ENCODE peak calls at places on chromosomes 4 and X, in ten cellular contexts. U is brain pericyte; G is HAP-1; O is A549; P is H4; M is epithelial cell of esophagus; B is left cardiac atrium; Y is WERI-Rb-1; C is coronary artery; A is activated naive CD4-positive, alpha-beta T cell. T is an unnamed sample.
A peak's percentile ranks its signal among the peaks of the same experiment; 100 is the strongest.

GRCh38 chrX:16316336-16316735 is 149.1 kb downstream of the MAGEB17 start:
- DNase-seq in U (no peak), G (peak; percentile 83), O (no peak), P (no peak), M (no peak), B (no peak), Y (no peak), C (no peak), A (no peak), T (no peak)

GRCh38 chr4:8694226-8694625 is 101.7 kb downstream of the CPZ start:
- DNase-seq in U (no peak), G (no peak), O (no peak), P (no peak), M (no peak), B (no peak), Y (no peak), C (peak; percentile 47), A (no peak), T (no peak)

GRCh38 chrX:52271212-52271611 is 86.5 kb downstream of the MAGED4 start:
- DNase-seq in U (no peak), G (no peak), O (no peak), P (peak; percentile 28), M (peak; percentile 3), B (no peak), Y (peak; percentile 18), C (no peak), A (no peak), T (no peak)

GRCh38 chr4:169059294-169060201 is 49.5 kb upstream of the CBR4 start:
- DNase-seq in U (no peak), G (no peak), O (no peak), P (no peak), M (no peak), B (peak; percentile 81), Y (no peak), C (no peak), A (no peak), T (no peak)

GRCh38 chr4:38529189-38530115 is 134.5 kb upstream of the KLF3 start:
- DNase-seq in U (no peak), G (no peak), O (no peak), P (no peak), M (peak; percentile 43), B (peak; percentile 39), Y (no peak), C (no peak), A (peak; percentile 11), T (no peak)

GRCh38 chr4:46886711-46887110 is 22.3 kb downstream of the COX7B2 start:
- DNase-seq in U (no peak), G (peak; percentile 8), O (no peak), P (peak; percentile 31), M (peak; percentile 13), B (no peak), Y (no peak), C (no peak), A (no peak), T (no peak)

GRCh38 chr4:7647932-7648812 is 213.4 kb upstream of the PSAPL1 start:
- DNase-seq in U (no peak), G (no peak), O (no peak), P (peak; percentile 33), M (no peak), B (no peak), Y (no peak), C (no peak), A (no peak), T (peak; percentile 8)

GRCh38 chrX:119676949-119677653 is 15.9 kb downstream of the SEPTIN6 start:
- DNase-seq in U (no peak), G (no peak), O (no peak), P (no peak), M (no peak), B (no peak), Y (peak; percentile 12), C (no peak), A (no peak), T (no peak)

GRCh38 chrX:43446752-43447151 is 209.3 kb upstream of the MAOA start:
- DNase-seq in U (no peak), G (no peak), O (no peak), P (no peak), M (no peak), B (no peak), Y (no peak), C (no peak), A (no peak), T (no peak)

GRCh38 chr4:114028071-114028470 is 48.6 kb upstream of the ARSJ start:
- DNase-seq in U (no peak), G (no peak), O (no peak), P (no peak), M (peak; percentile 80), B (no peak), Y (no peak), C (no peak), A (no peak), T (no peak)

GRCh38 chr4:25843340-25844097 is 19.3 kb downstream of the SEL1L3 start:
- DNase-seq in U (no peak), G (no peak), O (no peak), P (no peak), M (peak; percentile 40), B (peak; percentile 29), Y (no peak), C (peak; percentile 69), A (no peak), T (no peak)

GRCh38 chrX:143940119-143940518 is 56.2 kb downstream of the UBE2NL start:
- DNase-seq in U (no peak), G (no peak), O (no peak), P (no peak), M (no peak), B (no peak), Y (no peak), C (no peak), A (no peak), T (no peak)

GRCh38 chr4:78645853-78646757 is 94.5 kb downstream of the ANXA3 start:
- DNase-seq in U (no peak), G (no peak), O (peak; percentile 21), P (peak; percentile 88), M (peak; percentile 97), B (peak; percentile 75), Y (no peak), C (peak; percentile 84), A (no peak), T (no peak)

GRCh38 chr4:42104521-42104920 is 47.9 kb downstream of the BEND4 start:
- DNase-seq in U (no peak), G (no peak), O (no peak), P (no peak), M (peak; percentile 75), B (no peak), Y (peak; percentile 50), C (no peak), A (no peak), T (no peak)

GRCh38 chr4:57040510-57040909 is 61.8 kb downstream of the POLR2B start:
- DNase-seq in U (no peak), G (no peak), O (no peak), P (no peak), M (no peak), B (no peak), Y (no peak), C (no peak), A (no peak), T (no peak)

GRCh38 chr4:57131849-57132745 is 21.9 kb upstream of the IGFBP7 start:
- DNase-seq in U (no peak), G (no peak), O (no peak), P (no peak), M (peak; percentile 60), B (no peak), Y (no peak), C (no peak), A (no peak), T (peak; percentile 3)

GRCh38 chrX:17814557-17814956 is 46.5 kb downstream of the RAI2 start:
- DNase-seq in U (no peak), G (no peak), O (no peak), P (no peak), M (peak; percentile 7), B (no peak), Y (no peak), C (no peak), A (no peak), T (no peak)

GRCh38 chr4:7668826-7669225 is 234.1 kb upstream of the PSAPL1 start:
- DNase-seq in U (no peak), G (no peak), O (no peak), P (no peak), M (no peak), B (no peak), Y (no peak), C (no peak), A (no peak), T (no peak)

GRCh38 chrX:10507181-10507580 is 113.2 kb downstream of the MID1 start:
- DNase-seq in U (no peak), G (no peak), O (no peak), P (peak; percentile 28), M (no peak), B (no peak), Y (no peak), C (no peak), A (no peak), T (no peak)

GRCh38 chr4:80129785-80130184 is 56.8 kb upstream of the ANTXR2 start:
- DNase-seq in U (no peak), G (no peak), O (no peak), P (no peak), M (no peak), B (no peak), Y (no peak), C (no peak), A (no peak), T (no peak)